ENCODE peak calls at places on chromosomes 16 and 17, in four cellular contexts. One of them, this sample, is unnamed.

GRCh38 chr16:53053967-53054669 is 673 bp upstream of the CHD9 start:
- DNase-seq in neural crest cell: no peak
- DNase-seq in kidney epithelial cell: no peak
- DNase-seq in left lung: no peak
- DNase-seq in this sample: no peak

GRCh38 chr16:30065943-30066881 is 652 bp downstream of the ALDOA start:
- DNase-seq in kidney epithelial cell: no peak
- DNase-seq in neural crest cell: no peak
- DNase-seq in left lung: peak; percentile 93
- DNase-seq in this sample: peak; percentile 62

GRCh38 chr16:86823895-86824671 is 245.7 kb downstream of the FOXL1 start:
- DNase-seq in kidney epithelial cell: peak; percentile 87
- DNase-seq in neural crest cell: no peak
- DNase-seq in left lung: no peak
- DNase-seq in this sample: no peak

GRCh38 chr16:30615358-30616076 is 5.3 kb upstream of the ZNF689 start:
- DNase-seq in kidney epithelial cell: no peak
- DNase-seq in neural crest cell: peak; percentile 54
- DNase-seq in left lung: peak; percentile 81
- DNase-seq in this sample: no peak

GRCh38 chr17:17768415-17769088 is 68.2 kb downstream of the SREBF1 start:
- DNase-seq in kidney epithelial cell: no peak
- DNase-seq in neural crest cell: no peak
- DNase-seq in left lung: no peak
- DNase-seq in this sample: no peak

GRCh38 chr17:40914456-40914855 is 23.0 kb downstream of the KRT23 start:
- DNase-seq in left lung: no peak
- DNase-seq in kidney epithelial cell: no peak
- DNase-seq in neural crest cell: no peak
- DNase-seq in this sample: no peak

GRCh38 chr17:11668633-11669032 is 70.4 kb downstream of the DNAH9 start:
- DNase-seq in left lung: no peak
- DNase-seq in neural crest cell: no peak
- DNase-seq in kidney epithelial cell: no peak
- DNase-seq in this sample: no peak

GRCh38 chr16:14559809-14560227 is 70.2 kb downstream of the PARN start:
- DNase-seq in left lung: no peak
- DNase-seq in neural crest cell: no peak
- DNase-seq in kidney epithelial cell: no peak
- DNase-seq in this sample: no peak

GRCh38 chr16:89090182-89090630 is 3.4 kb upstream of the ACSF3 start:
- DNase-seq in neural crest cell: no peak
- DNase-seq in left lung: peak; percentile 53
- DNase-seq in kidney epithelial cell: no peak
- DNase-seq in this sample: no peak

GRCh38 chr17:44781553-44782348 is 23.0 kb downstream of the ADAM11 start:
- DNase-seq in kidney epithelial cell: no peak
- DNase-seq in left lung: no peak
- DNase-seq in neural crest cell: no peak
- DNase-seq in this sample: no peak

GRCh38 chr17:4006745-4007211 is 42.5 kb upstream of the ATP2A3 start:
- DNase-seq in left lung: no peak
- DNase-seq in kidney epithelial cell: no peak
- DNase-seq in neural crest cell: no peak
- DNase-seq in this sample: no peak

GRCh38 chr17:74430706-74431567 is 951 bp upstream of the GPRC5C start:
- DNase-seq in left lung: peak; percentile 92
- DNase-seq in neural crest cell: no peak
- DNase-seq in kidney epithelial cell: peak; percentile 98
- DNase-seq in this sample: no peak

GRCh38 chr17:50423553-50424159 is 2.4 kb upstream of the ACSF2 start:
- DNase-seq in neural crest cell: no peak
- DNase-seq in kidney epithelial cell: peak; percentile 53
- DNase-seq in left lung: no peak
- DNase-seq in this sample: no peak

GRCh38 chr17:19579867-19580565 is 46.4 kb downstream of the SLC47A1 start:
- DNase-seq in left lung: peak; percentile 81
- DNase-seq in kidney epithelial cell: no peak
- DNase-seq in neural crest cell: peak; percentile 4
- DNase-seq in this sample: no peak

GRCh38 chr16:85798901-85799496 is 345 bp downstream of the EMC8 start:
- DNase-seq in neural crest cell: peak; percentile 22
- DNase-seq in kidney epithelial cell: no peak
- DNase-seq in left lung: peak; percentile 83
- DNase-seq in this sample: no peak

GRCh38 chr16:56950881-56951771 is 10.6 kb upstream of the CETP start:
- DNase-seq in left lung: no peak
- DNase-seq in kidney epithelial cell: no peak
- DNase-seq in neural crest cell: peak; percentile 36
- DNase-seq in this sample: no peak

GRCh38 chr16:12120331-12120981 is 143.9 kb downstream of the SNX29 start:
- DNase-seq in left lung: no peak
- DNase-seq in kidney epithelial cell: no peak
- DNase-seq in neural crest cell: no peak
- DNase-seq in this sample: no peak

GRCh38 chr17:47840742-47841487 is at the start of gene SCRN2:
- DNase-seq in left lung: peak; percentile 99
- DNase-seq in neural crest cell: peak; percentile 97
- DNase-seq in kidney epithelial cell: peak; percentile 39
- DNase-seq in this sample: peak; percentile 76

GRCh38 chr17:8237886-8238285 is 10.0 kb downstream of the CTC1 start:
- DNase-seq in left lung: no peak
- DNase-seq in kidney epithelial cell: no peak
- DNase-seq in neural crest cell: no peak
- DNase-seq in this sample: no peak

GRCh38 chr17:44828919-44829557 is 1.0 kb downstream of the GJC1 start:
- DNase-seq in kidney epithelial cell: no peak
- DNase-seq in left lung: no peak
- DNase-seq in neural crest cell: no peak
- DNase-seq in this sample: no peak

GRCh38 chr16:82096641-82097040 is 61.6 kb downstream of the HSD17B2 start:
- DNase-seq in kidney epithelial cell: no peak
- DNase-seq in neural crest cell: no peak
- DNase-seq in left lung: no peak
- DNase-seq in this sample: no peak

GRCh38 chr17:76872221-76872873 is 4.1 kb downstream of the MGAT5B start:
- DNase-seq in neural crest cell: no peak
- DNase-seq in left lung: no peak
- DNase-seq in kidney epithelial cell: peak; percentile 82
- DNase-seq in this sample: no peak

GRCh38 chr17:57406131-57406980 is 150.0 kb downstream of the MSI2 start:
- DNase-seq in kidney epithelial cell: peak; percentile 81
- DNase-seq in left lung: no peak
- DNase-seq in neural crest cell: peak; percentile 49
- DNase-seq in this sample: no peak

GRCh38 chr16:28984619-28985135 is at the start of gene LAT:
- DNase-seq in left lung: peak; percentile 86
- DNase-seq in neural crest cell: no peak
- DNase-seq in kidney epithelial cell: no peak
- DNase-seq in this sample: no peak

GRCh38 chr17:3531266-3532101 is 26.1 kb downstream of the TRPV3 start:
- DNase-seq in left lung: no peak
- DNase-seq in kidney epithelial cell: no peak
- DNase-seq in neural crest cell: peak; percentile 61
- DNase-seq in this sample: no peak

GRCh38 chr17:67364847-67365761 is 1.3 kb downstream of the PSMD12 start:
- DNase-seq in neural crest cell: no peak
- DNase-seq in left lung: no peak
- DNase-seq in kidney epithelial cell: no peak
- DNase-seq in this sample: no peak

GRCh38 chr16:17014484-17015121 is 456.2 kb downstream of the XYLT1 start:
- DNase-seq in left lung: no peak
- DNase-seq in kidney epithelial cell: no peak
- DNase-seq in neural crest cell: no peak
- DNase-seq in this sample: no peak

GRCh38 chr16:69833791-69834282 is 71.7 kb downstream of the WWP2 start:
- DNase-seq in neural crest cell: no peak
- DNase-seq in kidney epithelial cell: no peak
- DNase-seq in left lung: no peak
- DNase-seq in this sample: no peak

GRCh38 chr17:31002047-31002446 is 31.2 kb downstream of the RNF135 start:
- DNase-seq in neural crest cell: no peak
- DNase-seq in kidney epithelial cell: no peak
- DNase-seq in left lung: no peak
- DNase-seq in this sample: no peak

DNA sequence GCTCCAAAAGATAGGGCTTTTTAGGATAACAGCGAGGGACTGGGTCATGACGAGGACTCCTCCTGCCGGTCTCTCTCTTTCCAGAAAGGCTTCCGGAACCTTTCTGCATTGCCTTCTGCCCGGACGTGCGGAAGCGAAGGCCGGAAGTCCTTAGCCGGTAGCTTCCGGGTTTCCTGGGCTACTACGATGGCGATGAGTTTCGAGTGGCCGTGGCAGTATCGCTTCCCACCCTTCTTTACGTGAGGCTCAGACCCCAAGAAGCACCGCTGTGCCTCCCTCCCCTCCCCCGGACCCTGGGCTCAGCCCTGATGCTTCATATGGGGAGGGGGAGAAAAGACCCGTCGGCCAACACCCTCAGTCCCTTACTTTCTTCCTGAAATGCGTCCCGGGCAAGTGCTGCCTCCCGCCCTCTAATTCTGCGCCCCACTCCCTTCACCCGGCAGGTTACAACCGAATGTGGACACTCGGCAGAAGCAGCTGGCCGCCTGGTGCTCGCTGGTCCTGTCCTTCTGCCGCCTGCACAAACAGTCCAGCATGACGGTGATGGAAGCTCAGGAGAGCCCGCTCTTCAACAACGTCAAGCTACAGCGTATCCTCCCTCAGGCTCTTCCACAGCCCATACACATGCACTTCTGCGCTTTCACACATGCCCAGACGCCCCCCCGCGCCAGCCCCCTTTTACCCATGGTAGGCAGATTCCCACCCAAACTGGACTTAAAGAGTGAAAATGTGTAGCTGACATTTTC is at the start of gene VPS25:
- DNase-seq in kidney epithelial cell: no peak
- DNase-seq in neural crest cell: peak; percentile 75
- DNase-seq in left lung: peak; percentile 91
- DNase-seq in this sample: no peak
- TF ChIP-seq CTCF in kidney epithelial cell: peak; percentile 20
- TF ChIP-seq CTCF in neural crest cell: peak; percentile 29
- TF ChIP-seq CTCF in left lung: no peak
- TF ChIP-seq CTCF in this sample: no peak

GRCh38 chr17:22454070-22454999 is 762.0 kb downstream of the KCNJ18 start:
- DNase-seq in left lung: peak; percentile 74
- DNase-seq in kidney epithelial cell: no peak
- DNase-seq in neural crest cell: no peak
- DNase-seq in this sample: no peak

GRCh38 chr17:22453181-22453580 is 760.9 kb downstream of the KCNJ18 start:
- DNase-seq in neural crest cell: no peak
- DNase-seq in kidney epithelial cell: no peak
- DNase-seq in left lung: no peak
- DNase-seq in this sample: no peak
- TF ChIP-seq CTCF in neural crest cell: no peak
- TF ChIP-seq CTCF in kidney epithelial cell: no peak
- TF ChIP-seq CTCF in left lung: no peak
- TF ChIP-seq CTCF in this sample: no peak

GRCh38 chr17:80375186-80375585 is 39.8 kb upstream of the ENDOV start:
- DNase-seq in neural crest cell: no peak
- DNase-seq in kidney epithelial cell: no peak
- DNase-seq in left lung: peak; percentile 21
- DNase-seq in this sample: no peak

GRCh38 chr17:80376531-80376930 is 38.4 kb upstream of the ENDOV start:
- DNase-seq in left lung: no peak
- DNase-seq in kidney epithelial cell: no peak
- DNase-seq in neural crest cell: no peak
- DNase-seq in this sample: no peak

GRCh38 chr17:80379348-80379747 is 35.6 kb upstream of the ENDOV start:
- DNase-seq in neural crest cell: no peak
- DNase-seq in kidney epithelial cell: no peak
- DNase-seq in left lung: no peak
- DNase-seq in this sample: no peak

GRCh38 chr17:80380068-80381061 is 34.6 kb upstream of the ENDOV start:
- DNase-seq in neural crest cell: no peak
- DNase-seq in left lung: no peak
- DNase-seq in kidney epithelial cell: no peak
- DNase-seq in this sample: no peak

GRCh38 chr17:80377798-80378197 is 37.2 kb upstream of the ENDOV start:
- DNase-seq in left lung: peak; percentile 49
- DNase-seq in kidney epithelial cell: no peak
- DNase-seq in neural crest cell: no peak
- DNase-seq in this sample: no peak
- TF ChIP-seq CTCF in left lung: no peak
- TF ChIP-seq CTCF in kidney epithelial cell: no peak
- TF ChIP-seq CTCF in neural crest cell: no peak
- TF ChIP-seq CTCF in this sample: no peak

GRCh38 chr16:84737658-84738057 is 37.9 kb downstream of the USP10 start:
- DNase-seq in neural crest cell: no peak
- DNase-seq in kidney epithelial cell: no peak
- DNase-seq in left lung: no peak
- DNase-seq in this sample: no peak

GRCh38 chr16:84737192-84737591 is 37.4 kb downstream of the USP10 start:
- DNase-seq in neural crest cell: no peak
- DNase-seq in left lung: no peak
- DNase-seq in kidney epithelial cell: no peak
- DNase-seq in this sample: no peak

GRCh38 chr16:84738255-84739038 is 38.6 kb downstream of the USP10 start:
- DNase-seq in left lung: no peak
- DNase-seq in neural crest cell: peak; percentile 74
- DNase-seq in kidney epithelial cell: peak; percentile 41
- DNase-seq in this sample: peak; percentile 85

GRCh38 chr16:84732674-84733352 is 33.0 kb downstream of the USP10 start:
- DNase-seq in kidney epithelial cell: no peak
- DNase-seq in left lung: no peak
- DNase-seq in neural crest cell: no peak
- DNase-seq in this sample: no peak

DNA sequence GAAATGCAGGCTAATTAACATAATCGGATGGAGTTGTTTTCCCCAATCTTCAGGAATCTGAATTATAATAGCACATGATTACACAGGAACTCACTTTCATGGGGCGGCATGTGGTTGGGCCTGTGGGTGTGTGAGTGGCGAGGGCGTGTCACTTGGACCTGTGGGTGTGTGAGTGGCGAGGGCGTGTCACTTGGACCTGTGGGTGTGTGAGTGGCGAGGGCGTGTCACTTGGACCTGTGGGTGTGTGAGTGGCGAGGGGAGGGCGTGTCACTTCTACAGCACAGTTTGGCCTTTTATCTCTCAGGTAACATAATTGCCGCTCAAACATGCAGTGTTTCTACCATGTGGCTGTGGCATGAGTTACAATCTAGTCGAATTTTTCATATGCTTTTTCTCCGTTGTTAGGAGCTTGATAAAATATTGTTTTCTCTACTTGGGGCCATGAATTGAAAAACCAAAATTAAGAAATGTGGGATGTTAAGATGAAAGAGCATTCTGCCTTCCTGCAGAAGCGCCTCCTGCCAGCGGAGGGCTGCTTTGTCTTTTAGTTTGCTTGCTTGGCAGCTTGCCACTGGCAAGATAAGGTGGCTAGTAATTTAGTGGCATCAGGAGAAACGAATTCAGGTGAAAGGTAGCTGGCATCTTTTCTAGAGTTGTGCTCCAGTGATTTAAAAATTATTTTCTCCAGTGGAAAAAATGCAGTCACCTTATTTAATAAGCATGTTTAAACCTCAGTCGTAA is 36.2 kb downstream of the USP10 start:
- DNase-seq in kidney epithelial cell: no peak
- DNase-seq in left lung: no peak
- DNase-seq in neural crest cell: no peak
- DNase-seq in this sample: no peak
- TF ChIP-seq CTCF in kidney epithelial cell: no peak
- TF ChIP-seq CTCF in left lung: no peak
- TF ChIP-seq CTCF in neural crest cell: peak; percentile 19
- TF ChIP-seq CTCF in this sample: no peak

GRCh38 chr17:70608193-70608592 is 438.9 kb downstream of the KCNJ2 start:
- DNase-seq in kidney epithelial cell: no peak
- DNase-seq in neural crest cell: no peak
- DNase-seq in left lung: no peak
- DNase-seq in this sample: no peak
- TF ChIP-seq CTCF in kidney epithelial cell: no peak
- TF ChIP-seq CTCF in neural crest cell: no peak
- TF ChIP-seq CTCF in left lung: no peak
- TF ChIP-seq CTCF in this sample: no peak